ENCODE peak calls at places on chromosomes 7 and 10, in seven cellular contexts. J is fibroblast of lung, L is mesenchymal stem cell, H is mesendoderm, P is HCT116, D is neuronal stem cell, Z is PC-3. I is an unnamed sample.

GRCh38 chr10:15462253-15462885 is 91.3 kb upstream of the FAM171A1 start:
- DNase-seq in Z (no peak), D (no peak), P (no peak), J (no peak), H (no peak), L (peak; percentile 63), I (no peak)

GRCh38 chr10:68598978-68599753 is 39.0 kb downstream of the TET1 start:
- DNase-seq in P (no peak), L (peak; percentile 87), H (peak; percentile 36), J (peak; percentile 81), D (no peak), Z (peak; percentile 24), I (no peak)

GRCh38 chr7:24968165-24968564 is 11.8 kb downstream of the OSBPL3 start:
- DNase-seq in P (no peak), Z (no peak), L (no peak), D (no peak), H (no peak), J (no peak), I (no peak)

GRCh38 chr10:105974803-105975456 is 1189.6 kb downstream of the SORCS1 start:
- DNase-seq in P (no peak), L (no peak), D (no peak), H (peak; percentile 62), Z (peak; percentile 57), J (peak; percentile 2), I (no peak)

GRCh38 chr10:17802966-17803365 is 6.2 kb upstream of the MRC1 start:
- DNase-seq in Z (peak; percentile 20), J (no peak), H (no peak), D (no peak), L (no peak), P (no peak), I (peak; percentile 77)

GRCh38 chr10:5500162-5500670 is 846 bp upstream of the CALML5 start:
- DNase-seq in P (no peak), D (no peak), H (no peak), Z (no peak), L (no peak), J (no peak), I (peak; percentile 72)

GRCh38 chr10:70320751-70321150 is 36.9 kb upstream of the NPFFR1 start:
- DNase-seq in J (no peak), H (no peak), D (no peak), Z (no peak), P (no peak), L (no peak), I (no peak)

GRCh38 chr10:10498781-10499180 is 518.9 kb upstream of the CELF2 start:
- DNase-seq in Z (no peak), H (no peak), L (peak; percentile 47), J (peak; percentile 83), P (no peak), D (no peak), I (no peak)

GRCh38 chr10:22716943-22717342 is 2.6 kb upstream of the PIP4K2A start:
- DNase-seq in L (no peak), J (no peak), Z (no peak), D (no peak), H (no peak), P (no peak), I (no peak)

GRCh38 chr10:10818082-10818481 is 199.6 kb upstream of the CELF2 start:
- DNase-seq in L (peak; percentile 19), P (no peak), Z (no peak), J (peak; percentile 34), H (no peak), D (no peak), I (peak; percentile 80)

GRCh38 chr7:117385340-117386124 is 41.8 kb downstream of the ASZ1 start:
- DNase-seq in H (no peak), Z (peak; percentile 51), L (peak; percentile 38), D (no peak), P (peak; percentile 37), J (peak; percentile 53), I (no peak)

GRCh38 chr10:85284778-85285397 is 956.5 kb downstream of the CCSER2 start:
- DNase-seq in L (peak; percentile 71), J (no peak), H (no peak), Z (no peak), P (no peak), D (no peak), I (no peak)

GRCh38 chr7:82729172-82730030 is 285.8 kb upstream of the CACNA2D1 start:
- DNase-seq in Z (peak; percentile 76), H (peak; percentile 55), J (peak; percentile 67), P (peak; percentile 48), L (peak; percentile 60), D (peak; percentile 29), I (peak; percentile 0)

GRCh38 chr10:103069453-103070331 is 123.4 kb downstream of the NT5C2 start:
- DNase-seq in L (peak; percentile 60), D (peak; percentile 42), J (peak; percentile 52), Z (peak; percentile 74), P (peak; percentile 59), H (peak; percentile 70), I (peak; percentile 80)

GRCh38 chr7:11069591-11069990 is 95.9 kb downstream of the PHF14 start:
- DNase-seq in L (no peak), J (no peak), H (no peak), D (no peak), Z (no peak), P (no peak), I (no peak)

GRCh38 chr10:12564173-12564572 is 214.8 kb downstream of the CAMK1D start:
- DNase-seq in H (no peak), Z (peak; percentile 34), L (no peak), D (no peak), P (no peak), J (peak; percentile 43), I (peak; percentile 74)

GRCh38 chr7:95545007-95545615 is 51.2 kb downstream of the PDK4 start:
- DNase-seq in P (peak; percentile 47), D (no peak), L (peak; percentile 77), H (peak; percentile 67), Z (peak; percentile 71), J (peak; percentile 86), I (peak; percentile 89)

GRCh38 chr7:157663061-157663863 is 326.5 kb downstream of the DNAJB6 start:
- DNase-seq in P (no peak), D (no peak), Z (no peak), J (no peak), H (no peak), L (no peak), I (no peak)
- H3K4me3 ChIP-seq in P (no peak overlapping the region), D (no peak overlapping the region), Z (no peak overlapping the region), J (no peak overlapping the region), H (no peak overlapping the region), L (no peak overlapping the region), I (no peak overlapping the region)

DNA sequence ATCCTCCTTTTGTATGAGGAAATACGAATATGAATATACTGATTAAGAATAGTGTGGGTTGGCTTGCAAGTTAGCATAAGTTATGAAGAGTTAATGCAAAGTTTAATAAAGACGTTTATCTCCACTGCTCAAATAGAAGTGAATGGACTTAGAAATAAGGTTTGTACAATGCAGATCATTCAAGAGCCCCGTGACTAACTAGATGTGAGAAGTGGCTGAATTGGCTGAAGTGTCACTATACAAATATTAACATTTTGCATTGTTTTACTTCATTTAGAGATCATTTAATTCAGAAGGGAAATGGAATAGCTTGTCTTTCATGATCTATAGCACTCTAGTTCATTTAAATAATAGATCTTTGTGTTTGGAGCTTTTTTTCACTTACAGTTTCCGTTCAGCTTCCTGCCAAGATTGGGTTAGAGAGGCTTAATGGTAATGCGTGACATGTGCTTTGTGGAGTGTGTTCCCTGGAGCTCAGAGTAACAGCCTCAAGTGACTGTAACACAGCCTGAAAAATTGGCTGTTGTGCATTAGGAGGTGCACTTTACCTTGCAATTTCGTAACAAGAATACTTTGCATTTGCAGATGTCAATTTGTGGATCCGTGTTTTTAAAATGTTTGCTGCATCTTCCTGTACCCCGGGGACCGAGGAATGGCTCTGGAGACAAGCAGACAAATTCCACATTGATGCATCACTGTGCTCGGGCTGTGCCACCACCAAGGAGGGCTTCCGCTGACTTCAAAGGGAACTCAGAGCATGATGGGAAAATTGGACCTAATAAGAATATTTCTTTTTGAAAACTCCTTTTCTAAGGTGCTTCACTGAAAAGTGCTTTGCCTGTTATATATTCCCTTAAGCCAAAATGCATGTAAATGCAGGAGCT is 170.3 kb downstream of the NRP1 start:
- DNase-seq in D (no peak), P (no peak), Z (peak; percentile 94), H (peak; percentile 58), L (peak; percentile 14), J (no peak), I (no peak)
- H3K4me2 ChIP-seq in D (no peak overlapping the region), P (peak overlapping the region; percentile 32), Z (peak overlapping the region; percentile 34), H (no peak overlapping the region), L (no peak overlapping the region), J (no peak overlapping the region), I (peak overlapping the region; percentile 40)

DNA sequence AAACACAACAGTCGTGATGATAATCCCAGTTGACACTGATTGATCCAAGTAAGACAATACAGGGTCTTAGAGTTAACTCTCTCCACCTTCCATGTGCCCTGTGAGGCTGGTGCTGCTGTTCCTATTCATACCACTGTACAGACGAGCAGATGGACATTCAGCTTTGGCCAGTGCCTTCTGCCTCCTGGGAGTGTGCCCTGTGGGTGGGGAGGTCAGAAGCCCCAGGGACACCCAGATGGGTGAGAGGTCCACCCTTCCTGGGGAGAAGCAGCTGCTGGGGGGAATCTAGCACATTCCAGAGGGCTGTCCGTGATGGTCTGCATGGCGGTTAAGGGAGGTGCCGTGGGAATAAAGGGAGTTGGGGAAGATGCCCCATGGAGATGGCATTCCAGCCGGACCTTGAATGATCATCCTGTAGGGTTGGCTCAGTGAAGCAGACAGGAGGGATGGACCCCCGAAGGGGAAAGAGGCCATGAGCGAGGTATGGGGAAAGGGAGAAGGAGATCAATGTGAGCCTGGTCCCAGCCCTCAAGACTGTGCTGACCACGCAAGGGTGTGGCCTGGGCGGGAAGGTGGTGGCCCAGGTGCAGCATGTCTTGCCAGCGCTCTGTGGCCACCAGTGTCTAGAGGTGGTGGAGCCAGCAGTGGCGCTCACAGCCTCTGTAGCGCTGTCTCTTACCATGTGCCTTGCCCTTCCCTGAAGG is 74.0 kb downstream of the ADCY1 start:
- DNase-seq in P (no peak), H (no peak), Z (no peak), D (no peak), J (no peak), L (no peak), I (no peak)
- H3K36me3 ChIP-seq in P (no peaks in the 10 kb centered on the region), H (no peaks in the 10 kb centered on the region), Z (no peaks in the 10 kb centered on the region), D (no peaks in the 10 kb centered on the region), J (no peaks in the 10 kb centered on the region), L (no peaks in the 10 kb centered on the region), I (no peaks in the 10 kb centered on the region)

GRCh38 chr10:88890681-88891371 is 10.8 kb downstream of the STAMBPL1 start:
- DNase-seq in P (no peak), L (no peak), Z (no peak), H (no peak), J (no peak), D (no peak), I (no peak)

GRCh38 chr10:88881922-88882645 is 2.0 kb downstream of the STAMBPL1 start:
- DNase-seq in J (peak; percentile 19), H (no peak), Z (no peak), P (no peak), D (no peak), L (peak; percentile 38), I (no peak)

GRCh38 chr10:88889559-88890337 is 9.7 kb downstream of the STAMBPL1 start:
- DNase-seq in J (no peak), L (no peak), Z (no peak), H (no peak), D (no peak), P (no peak), I (no peak)

GRCh38 chr10:88883443-88883799 is 3.4 kb downstream of the STAMBPL1 start:
- DNase-seq in H (no peak), L (peak; percentile 29), D (no peak), Z (no peak), P (no peak), J (peak; percentile 18), I (no peak)

DNA sequence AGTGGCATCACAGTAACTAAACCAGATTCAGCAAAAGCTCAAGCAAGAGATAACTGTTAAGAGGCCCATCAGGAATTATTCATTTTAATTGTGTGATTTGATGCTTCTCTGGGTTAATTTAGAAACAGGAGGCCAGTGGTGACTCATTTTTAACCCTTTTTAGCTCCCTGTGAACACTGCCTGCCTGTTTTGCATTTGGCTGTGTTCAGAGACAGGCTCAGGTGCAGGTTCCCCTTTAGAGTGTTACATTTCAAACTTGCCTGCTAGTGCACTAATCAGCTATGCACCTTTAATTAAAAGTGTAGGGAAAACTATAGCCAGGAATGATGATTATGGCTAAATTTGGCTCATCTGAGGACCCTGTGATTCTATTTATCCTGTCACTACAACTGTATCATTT is 6.5 kb downstream of the STAMBPL1 start:
- DNase-seq in P (no peak), L (peak; percentile 23), J (no peak), Z (no peak), D (no peak), H (no peak), I (no peak)
- H3K4me3 ChIP-seq in P (no peak overlapping the region), L (no peak overlapping the region), J (no peak overlapping the region), Z (no peak overlapping the region), D (no peak overlapping the region), H (no peak overlapping the region), I (no peak overlapping the region)